ENCODE peak calls at places on chromosomes 4 and X, in four cellular contexts. One of them, this sample, is unnamed.
A peak's percentile ranks its signal among the peaks of the same experiment; 100 is the strongest.

GRCh38 chr4:62474802-62475201 is 1274.7 kb downstream of the ADGRL3 start:
- DNase-seq in fibroblast of lung: no peak
- DNase-seq in hepatocyte: no peak
- DNase-seq in cardiac muscle cell: no peak
- DNase-seq in this sample: no peak

GRCh38 chrX:15702488-15703371 is 35.3 kb upstream of the CA5B start:
- DNase-seq in fibroblast of lung: no peak
- DNase-seq in hepatocyte: no peak
- DNase-seq in cardiac muscle cell: no peak
- DNase-seq in this sample: no peak

GRCh38 chrX:151985955-151986354 is 11.5 kb upstream of the GABRE start:
- DNase-seq in fibroblast of lung: peak; percentile 55
- DNase-seq in hepatocyte: peak; percentile 39
- DNase-seq in cardiac muscle cell: peak; percentile 65
- DNase-seq in this sample: no peak

GRCh38 chr4:156390599-156391296 is 437.1 kb upstream of the CTSO start:
- DNase-seq in fibroblast of lung: peak; percentile 57
- DNase-seq in hepatocyte: no peak
- DNase-seq in cardiac muscle cell: peak; percentile 71
- DNase-seq in this sample: no peak

GRCh38 chrX:50852524-50852923 is 38.5 kb upstream of the SHROOM4 start:
- DNase-seq in fibroblast of lung: no peak
- DNase-seq in hepatocyte: no peak
- DNase-seq in cardiac muscle cell: no peak
- DNase-seq in this sample: no peak

GRCh38 chr4:124409044-124409443 is 303.5 kb downstream of the ANKRD50 start:
- DNase-seq in fibroblast of lung: peak; percentile 73
- DNase-seq in hepatocyte: no peak
- DNase-seq in cardiac muscle cell: no peak
- DNase-seq in this sample: no peak

GRCh38 chr4:105092768-105093167 is 53.9 kb upstream of the TET2 start:
- DNase-seq in fibroblast of lung: peak; percentile 63
- DNase-seq in hepatocyte: no peak
- DNase-seq in cardiac muscle cell: peak; percentile 59
- DNase-seq in this sample: no peak

GRCh38 chr4:170868191-170868590 is 778.4 kb upstream of the AADAT start:
- DNase-seq in fibroblast of lung: peak; percentile 6
- DNase-seq in hepatocyte: no peak
- DNase-seq in cardiac muscle cell: no peak
- DNase-seq in this sample: no peak

GRCh38 chr4:41028392-41029076 is 185.8 kb downstream of the APBB2 start:
- DNase-seq in fibroblast of lung: peak; percentile 61
- DNase-seq in hepatocyte: peak; percentile 6
- DNase-seq in cardiac muscle cell: peak; percentile 16
- DNase-seq in this sample: no peak

GRCh38 chr4:94641702-94642560 is 115.8 kb upstream of the BMPR1B start:
- DNase-seq in fibroblast of lung: peak; percentile 87
- DNase-seq in hepatocyte: no peak
- DNase-seq in cardiac muscle cell: peak; percentile 31
- DNase-seq in this sample: no peak

GRCh38 chr4:8783736-8784135 is 87.9 kb downstream of the HMX1 start:
- DNase-seq in fibroblast of lung: no peak
- DNase-seq in hepatocyte: no peak
- DNase-seq in cardiac muscle cell: no peak
- DNase-seq in this sample: no peak

DNA sequence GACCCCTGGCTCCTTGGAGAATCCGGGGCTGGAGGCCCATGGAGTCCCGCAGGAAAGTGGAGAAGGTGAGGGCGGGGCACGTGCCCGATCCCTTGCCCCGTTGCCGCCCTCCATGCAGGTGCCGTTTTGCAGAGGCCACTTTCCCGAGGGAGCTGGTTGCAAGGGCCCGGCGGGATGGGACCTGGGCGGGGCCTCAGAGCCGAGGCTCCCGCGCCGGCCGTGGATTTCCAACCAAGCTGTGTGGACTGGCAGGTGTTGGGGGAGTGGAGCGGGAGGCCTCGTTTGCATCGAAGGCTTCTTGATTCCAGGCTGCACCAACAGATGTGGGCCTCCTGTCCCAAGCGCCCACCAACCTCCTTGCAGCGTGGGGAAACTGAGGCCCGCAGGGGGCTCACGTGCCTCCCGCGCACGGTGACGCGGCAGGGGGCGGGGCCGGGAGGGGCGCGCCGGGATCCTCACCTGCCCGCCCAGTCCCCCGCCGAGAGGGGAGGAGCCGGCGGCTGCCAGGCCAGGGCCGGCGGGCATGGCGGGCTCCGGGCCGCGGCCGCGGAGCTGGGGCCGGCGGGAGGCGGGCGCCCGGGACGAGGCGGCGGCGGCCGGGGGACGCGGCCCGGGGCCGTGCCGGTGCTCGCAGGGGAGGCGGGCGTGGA is 24.9 kb downstream of the SH3BP2 start:
- DNase-seq in fibroblast of lung: no peak
- DNase-seq in hepatocyte: peak; percentile 86
- DNase-seq in cardiac muscle cell: peak; percentile 15
- DNase-seq in this sample: no peak
- TF ChIP-seq CTCF in fibroblast of lung: no peak
- TF ChIP-seq CTCF in hepatocyte: no peak
- TF ChIP-seq CTCF in cardiac muscle cell: no peak
- TF ChIP-seq CTCF in this sample: no peak

DNA sequence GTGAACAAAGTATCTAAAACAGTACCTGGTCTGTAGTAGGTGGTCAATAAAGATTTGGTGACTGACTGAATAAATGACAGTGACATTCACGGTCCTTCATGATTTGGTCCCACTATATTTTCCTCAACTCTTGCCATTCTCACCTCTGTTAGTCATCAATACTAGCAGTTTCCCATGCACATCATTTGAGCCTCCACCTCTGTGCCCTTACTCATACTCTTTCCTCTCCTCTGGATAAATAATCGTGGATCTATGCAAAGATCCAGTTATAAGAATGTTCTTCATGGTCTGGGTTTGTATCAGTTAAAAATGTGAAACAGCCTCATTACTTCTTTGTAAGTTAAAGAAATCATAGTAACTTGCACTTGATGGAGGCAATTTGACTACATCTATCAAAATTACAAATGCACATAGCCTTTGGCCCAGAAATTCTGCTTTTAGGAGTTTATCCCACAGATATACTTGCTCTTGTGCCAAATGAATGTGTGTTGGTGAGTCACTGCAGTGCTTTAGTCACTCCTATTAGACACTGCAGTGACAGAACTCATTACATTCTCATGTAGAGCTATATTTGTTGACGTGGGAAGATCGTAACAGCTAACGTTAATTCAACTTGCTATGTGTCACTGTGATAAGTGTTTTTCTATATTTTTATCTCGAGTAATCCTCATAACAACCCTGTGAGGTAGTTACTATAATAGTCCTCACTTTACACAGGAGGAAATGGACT is 121.9 kb upstream of the SMIM10 start:
- DNase-seq in fibroblast of lung: peak; percentile 92
- DNase-seq in hepatocyte: no peak
- DNase-seq in cardiac muscle cell: peak; percentile 79
- DNase-seq in this sample: no peak
- H3K27ac ChIP-seq in fibroblast of lung: no peak overlapping the region
- H3K27ac ChIP-seq in hepatocyte: no peak overlapping the region
- H3K27ac ChIP-seq in cardiac muscle cell: no peak overlapping the region
- H3K27ac ChIP-seq in this sample: no peak overlapping the region

GRCh38 chr4:173507471-173508385 is 22.3 kb downstream of the HAND2 start:
- DNase-seq in fibroblast of lung: no peak
- DNase-seq in hepatocyte: peak; percentile 10
- DNase-seq in cardiac muscle cell: no peak
- DNase-seq in this sample: no peak
- H3K4me3 ChIP-seq in fibroblast of lung: no peak overlapping the region
- H3K4me3 ChIP-seq in hepatocyte: no peak overlapping the region
- H3K4me3 ChIP-seq in cardiac muscle cell: peak overlapping the region; percentile 27
- H3K4me3 ChIP-seq in this sample: no peak overlapping the region

DNA sequence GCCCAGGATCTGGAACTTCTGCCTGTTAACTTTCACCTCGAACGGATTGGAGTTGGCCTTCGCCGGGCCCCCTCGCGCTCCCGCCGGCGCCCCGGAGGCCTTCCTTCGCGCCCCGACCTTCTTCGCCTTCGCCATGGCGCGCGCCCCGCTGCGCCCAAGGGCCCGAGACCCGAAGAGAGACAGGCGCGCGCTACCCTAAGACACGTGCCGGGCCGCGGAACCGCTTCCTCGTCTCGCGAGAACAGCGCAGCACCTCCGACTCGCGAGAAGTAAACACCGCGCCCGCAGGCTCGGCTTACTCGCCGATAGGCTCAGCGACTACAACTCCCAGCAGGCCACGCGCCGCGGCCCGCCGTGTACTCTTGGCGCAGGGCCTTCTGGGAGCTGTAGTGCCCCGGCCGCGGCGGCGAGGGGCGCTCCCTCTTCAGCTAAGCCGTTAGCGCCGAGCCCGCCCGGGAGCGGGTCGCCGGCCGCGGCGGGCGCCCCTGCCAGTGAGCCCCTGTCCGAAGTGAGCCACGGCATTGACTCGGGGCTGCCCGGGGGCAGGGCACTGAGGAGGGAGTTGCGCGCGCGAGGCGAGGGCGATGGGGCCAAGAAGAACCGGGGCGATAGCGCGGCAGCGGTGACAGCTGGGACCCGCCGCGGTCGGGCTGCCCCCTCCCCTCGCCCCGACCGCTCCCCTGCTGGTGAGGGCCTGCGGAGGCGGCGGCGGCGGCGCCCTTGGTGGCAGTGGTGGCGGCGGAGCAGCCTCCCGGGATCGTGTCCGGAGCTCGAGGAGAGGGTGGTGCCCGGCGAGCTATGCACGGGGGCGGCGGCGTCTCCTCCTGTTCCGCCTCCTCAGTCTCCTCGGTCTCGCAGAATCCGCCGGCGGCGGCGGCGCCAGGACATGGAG is at the start of the genes GRK4 and NOP14:
- DNase-seq in fibroblast of lung: peak; percentile 98
- DNase-seq in hepatocyte: peak; percentile 99
- DNase-seq in cardiac muscle cell: peak; percentile 99
- DNase-seq in this sample: peak; percentile 98
- TF ChIP-seq CTCF in fibroblast of lung: no peak
- TF ChIP-seq CTCF in hepatocyte: peak; percentile 33
- TF ChIP-seq CTCF in cardiac muscle cell: peak; percentile 37
- TF ChIP-seq CTCF in this sample: peak; percentile 9

DNA sequence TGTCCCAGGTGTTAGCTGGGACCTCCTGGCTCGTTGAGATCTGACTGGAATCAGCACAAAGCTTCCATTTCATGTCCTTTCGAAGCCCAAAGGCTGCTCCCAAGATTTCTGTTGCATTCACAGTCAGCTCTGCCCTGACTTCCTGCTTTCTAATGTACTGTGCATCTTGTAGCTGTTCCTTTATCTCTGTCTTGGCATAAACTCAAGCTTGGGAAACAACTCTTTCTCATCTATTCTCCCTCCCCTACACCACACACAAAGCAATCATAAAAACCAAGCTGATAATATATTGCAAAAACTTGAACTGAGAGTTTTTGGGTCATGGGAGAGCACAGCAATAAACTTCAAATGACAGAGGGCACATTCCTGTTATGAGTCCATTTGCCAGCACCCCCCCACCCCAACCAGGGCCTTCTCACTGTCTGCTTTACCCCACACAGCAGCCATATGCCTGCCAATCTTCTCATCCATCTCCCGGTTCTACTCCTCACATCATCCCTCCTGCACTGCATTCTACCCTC is 76.3 kb downstream of the SYNPO2 start:
- DNase-seq in fibroblast of lung: peak; percentile 71
- DNase-seq in hepatocyte: no peak
- DNase-seq in cardiac muscle cell: peak; percentile 93
- DNase-seq in this sample: no peak
- H3K27ac ChIP-seq in fibroblast of lung: no peak overlapping the region
- H3K27ac ChIP-seq in hepatocyte: no peak overlapping the region
- H3K27ac ChIP-seq in cardiac muscle cell: no peak overlapping the region
- H3K27ac ChIP-seq in this sample: no peak overlapping the region

GRCh38 chr4:185204238-185204910 is 574 bp upstream of the CFAP97 start:
- DNase-seq in fibroblast of lung: no peak
- DNase-seq in hepatocyte: no peak
- DNase-seq in cardiac muscle cell: no peak
- DNase-seq in this sample: no peak

GRCh38 chr4:185205697-185206342 is 2.0 kb upstream of the CFAP97 start:
- DNase-seq in fibroblast of lung: no peak
- DNase-seq in hepatocyte: no peak
- DNase-seq in cardiac muscle cell: no peak
- DNase-seq in this sample: no peak

GRCh38 chr4:185203380-185204237 is at the start of gene CFAP97:
- DNase-seq in fibroblast of lung: peak; percentile 90
- DNase-seq in hepatocyte: peak; percentile 93
- DNase-seq in cardiac muscle cell: peak; percentile 96
- DNase-seq in this sample: peak; percentile 66

GRCh38 chr4:185202984-185203379 is 818 bp downstream of the CFAP97 start:
- DNase-seq in fibroblast of lung: no peak
- DNase-seq in hepatocyte: no peak
- DNase-seq in cardiac muscle cell: no peak
- DNase-seq in this sample: no peak

DNA sequence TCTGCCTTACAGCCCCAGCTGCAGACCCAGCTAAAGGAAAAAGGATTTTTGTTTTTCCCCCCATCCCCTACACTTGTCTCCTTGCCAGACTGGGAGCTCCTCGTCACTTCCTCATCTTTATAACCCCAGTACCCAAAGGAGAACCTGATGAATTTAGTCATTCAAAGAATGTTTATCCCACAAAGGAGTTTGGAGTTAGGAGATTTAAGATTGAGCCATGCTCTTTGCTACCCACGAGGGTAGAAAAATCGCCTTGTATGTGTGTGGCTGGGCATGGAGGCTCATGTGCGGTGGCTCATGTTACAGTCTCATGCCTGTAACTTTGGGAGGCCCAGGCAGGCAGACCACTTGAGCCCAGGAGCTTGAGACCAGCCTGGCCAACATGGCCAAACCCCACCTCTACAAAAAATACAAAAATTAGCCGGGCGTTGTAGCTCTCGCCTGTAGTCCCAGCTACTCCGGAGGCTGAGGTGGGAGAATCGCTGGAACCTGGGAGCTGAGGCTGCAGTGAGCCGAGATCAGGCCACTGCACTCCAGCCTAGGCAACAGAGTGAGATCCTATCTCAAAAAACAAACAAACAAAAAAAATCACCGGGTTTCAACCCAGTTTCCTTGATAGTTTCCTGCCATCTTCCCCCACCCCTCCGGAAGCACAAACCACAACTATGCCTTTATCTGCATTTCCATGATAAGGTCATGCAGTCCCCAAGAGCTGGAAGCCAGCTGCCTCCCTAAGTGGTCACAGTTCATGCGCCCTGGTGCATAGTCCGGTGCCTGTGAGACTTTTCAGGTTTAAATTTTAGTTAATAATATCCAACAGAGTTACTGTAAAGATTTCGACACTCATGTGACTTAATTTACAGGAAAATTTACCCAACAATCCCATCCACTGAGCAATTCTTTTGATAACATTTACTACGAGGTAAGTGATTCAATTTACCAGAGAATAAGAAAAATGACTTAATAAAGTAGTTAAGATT is 1.5 kb downstream of the CFAP97 start:
- DNase-seq in fibroblast of lung: peak; percentile 42
- DNase-seq in hepatocyte: no peak
- DNase-seq in cardiac muscle cell: peak; percentile 68
- DNase-seq in this sample: no peak
- H3K4me3 ChIP-seq in fibroblast of lung: no peak overlapping the region
- H3K4me3 ChIP-seq in hepatocyte: peak overlapping the region; percentile 43
- H3K4me3 ChIP-seq in cardiac muscle cell: peak overlapping the region; percentile 70
- H3K4me3 ChIP-seq in this sample: no peak overlapping the region

GRCh38 chr4:47373174-47373573 is 90.3 kb downstream of the COMMD8 start:
- DNase-seq in fibroblast of lung: no peak
- DNase-seq in hepatocyte: no peak
- DNase-seq in cardiac muscle cell: no peak
- DNase-seq in this sample: no peak
- TF ChIP-seq CTCF in fibroblast of lung: no peak
- TF ChIP-seq CTCF in hepatocyte: no peak
- TF ChIP-seq CTCF in cardiac muscle cell: no peak
- TF ChIP-seq CTCF in this sample: no peak